ENCODE peak calls at places on chromosome 5, in seven cellular contexts. One of them, this sample, is unnamed. For H3K27me3, the result is how much of the 10 kb centered on the place peaks cover.

GRCh38 chr5:131812371-131813160 is 15.7 kb upstream of the FNIP1 start:
- DNase-seq in H7: no peak
- DNase-seq in Peyer's patch: no peak
- DNase-seq in HCT116: no peak
- DNase-seq in adipocyte: no peak
- DNase-seq in sigmoid colon: no peak
- DNase-seq in CD8-positive, alpha-beta T cell: no peak
- DNase-seq in this sample: no peak

GRCh38 chr5:60206234-60206633 is 312.7 kb upstream of the PDE4D start:
- DNase-seq in Peyer's patch: no peak
- DNase-seq in HCT116: no peak
- DNase-seq in adipocyte: no peak
- DNase-seq in sigmoid colon: no peak
- DNase-seq in CD8-positive, alpha-beta T cell: no peak
- DNase-seq in H7: no peak
- DNase-seq in this sample: no peak

GRCh38 chr5:150517272-150518152 is 9.6 kb downstream of the NDST1 start:
- DNase-seq in Peyer's patch: peak
- DNase-seq in H7: no peak
- DNase-seq in sigmoid colon: no peak
- DNase-seq in HCT116: peak
- DNase-seq in adipocyte: peak
- DNase-seq in CD8-positive, alpha-beta T cell: no peak
- DNase-seq in this sample: peak

GRCh38 chr5:2701592-2701991 is 49.9 kb downstream of the IRX2 start:
- DNase-seq in adipocyte: no peak
- DNase-seq in CD8-positive, alpha-beta T cell: no peak
- DNase-seq in sigmoid colon: peak
- DNase-seq in HCT116: no peak
- DNase-seq in H7: peak
- DNase-seq in Peyer's patch: no peak
- DNase-seq in this sample: no peak

GRCh38 chr5:133885566-133885965 is 82.9 kb downstream of the C5orf15 start:
- DNase-seq in sigmoid colon: peak
- DNase-seq in Peyer's patch: peak
- DNase-seq in H7: no peak
- DNase-seq in adipocyte: no peak
- DNase-seq in CD8-positive, alpha-beta T cell: no peak
- DNase-seq in HCT116: no peak
- DNase-seq in this sample: no peak

GRCh38 chr5:91727452-91727851 is 344.3 kb upstream of the ARRDC3 start:
- DNase-seq in Peyer's patch: no peak
- DNase-seq in CD8-positive, alpha-beta T cell: no peak
- DNase-seq in HCT116: no peak
- DNase-seq in adipocyte: no peak
- DNase-seq in H7: no peak
- DNase-seq in sigmoid colon: no peak
- DNase-seq in this sample: no peak

GRCh38 chr5:3828761-3829160 is 233.1 kb downstream of the IRX1 start:
- DNase-seq in sigmoid colon: no peak
- DNase-seq in H7: peak
- DNase-seq in CD8-positive, alpha-beta T cell: no peak
- DNase-seq in adipocyte: no peak
- DNase-seq in Peyer's patch: no peak
- DNase-seq in HCT116: no peak
- DNase-seq in this sample: no peak

GRCh38 chr5:14206028-14206725 is 63.0 kb downstream of the TRIO start:
- DNase-seq in H7: no peak
- DNase-seq in sigmoid colon: no peak
- DNase-seq in Peyer's patch: no peak
- DNase-seq in CD8-positive, alpha-beta T cell: no peak
- DNase-seq in adipocyte: no peak
- DNase-seq in HCT116: no peak
- DNase-seq in this sample: no peak

GRCh38 chr5:71576241-71576640 is 10.9 kb upstream of the MCCC2 start:
- DNase-seq in CD8-positive, alpha-beta T cell: no peak
- DNase-seq in adipocyte: no peak
- DNase-seq in H7: no peak
- DNase-seq in HCT116: no peak
- DNase-seq in sigmoid colon: no peak
- DNase-seq in Peyer's patch: no peak
- DNase-seq in this sample: no peak

GRCh38 chr5:37996918-37997317 is 157.1 kb upstream of the GDNF start:
- DNase-seq in H7: no peak
- DNase-seq in CD8-positive, alpha-beta T cell: no peak
- DNase-seq in sigmoid colon: no peak
- DNase-seq in adipocyte: no peak
- DNase-seq in Peyer's patch: no peak
- DNase-seq in HCT116: no peak
- DNase-seq in this sample: no peak

GRCh38 chr5:7851617-7852289 is 820 bp upstream of the CFAP90 start:
- DNase-seq in HCT116: no peak
- DNase-seq in CD8-positive, alpha-beta T cell: no peak
- DNase-seq in sigmoid colon: no peak
- DNase-seq in adipocyte: no peak
- DNase-seq in Peyer's patch: no peak
- DNase-seq in H7: no peak
- DNase-seq in this sample: no peak

GRCh38 chr5:12795333-12795663 is 891.1 kb upstream of the CTNND2 start:
- DNase-seq in H7: peak
- DNase-seq in adipocyte: no peak
- DNase-seq in HCT116: no peak
- DNase-seq in CD8-positive, alpha-beta T cell: no peak
- DNase-seq in sigmoid colon: no peak
- DNase-seq in Peyer's patch: no peak
- DNase-seq in this sample: no peak

GRCh38 chr5:143063175-143063970 is 293.2 kb downstream of the ARHGAP26 start:
- DNase-seq in H7: no peak
- DNase-seq in HCT116: no peak
- DNase-seq in sigmoid colon: peak
- DNase-seq in adipocyte: no peak
- DNase-seq in CD8-positive, alpha-beta T cell: no peak
- DNase-seq in Peyer's patch: no peak
- DNase-seq in this sample: peak

GRCh38 chr5:126864042-126864688 is 87.2 kb downstream of the LMNB1 start:
- DNase-seq in H7: peak
- DNase-seq in sigmoid colon: no peak
- DNase-seq in HCT116: no peak
- DNase-seq in Peyer's patch: no peak
- DNase-seq in adipocyte: no peak
- DNase-seq in CD8-positive, alpha-beta T cell: no peak
- DNase-seq in this sample: no peak

GRCh38 chr5:143635888-143636287 is 176.1 kb upstream of the HMHB1 start:
- DNase-seq in Peyer's patch: no peak
- DNase-seq in H7: no peak
- DNase-seq in adipocyte: no peak
- DNase-seq in HCT116: no peak
- DNase-seq in sigmoid colon: no peak
- DNase-seq in CD8-positive, alpha-beta T cell: no peak
- DNase-seq in this sample: no peak

GRCh38 chr5:159441441-159441840 is 111.2 kb upstream of the IL12B start:
- DNase-seq in Peyer's patch: no peak
- DNase-seq in sigmoid colon: no peak
- DNase-seq in H7: peak
- DNase-seq in HCT116: peak
- DNase-seq in adipocyte: no peak
- DNase-seq in CD8-positive, alpha-beta T cell: no peak
- DNase-seq in this sample: no peak

GRCh38 chr5:103513696-103514095 is 48.9 kb downstream of the NUDT12 start:
- DNase-seq in adipocyte: no peak
- DNase-seq in sigmoid colon: no peak
- DNase-seq in H7: no peak
- DNase-seq in CD8-positive, alpha-beta T cell: no peak
- DNase-seq in HCT116: no peak
- DNase-seq in Peyer's patch: no peak
- DNase-seq in this sample: no peak

GRCh38 chr5:132472431-132472830 is 18.1 kb downstream of the IRF1 start:
- DNase-seq in CD8-positive, alpha-beta T cell: no peak
- DNase-seq in H7: no peak
- DNase-seq in Peyer's patch: peak
- DNase-seq in adipocyte: no peak
- DNase-seq in sigmoid colon: peak
- DNase-seq in HCT116: no peak
- DNase-seq in this sample: peak

GRCh38 chr5:162496080-162496808 is 428.7 kb downstream of the GABRG2 start:
- DNase-seq in adipocyte: no peak
- DNase-seq in HCT116: no peak
- DNase-seq in CD8-positive, alpha-beta T cell: no peak
- DNase-seq in sigmoid colon: no peak
- DNase-seq in Peyer's patch: no peak
- DNase-seq in H7: no peak
- DNase-seq in this sample: no peak

GRCh38 chr5:87434461-87434860 is 21.7 kb upstream of the CCNH start:
- DNase-seq in CD8-positive, alpha-beta T cell: no peak
- DNase-seq in HCT116: no peak
- DNase-seq in Peyer's patch: no peak
- DNase-seq in sigmoid colon: no peak
- DNase-seq in H7: no peak
- DNase-seq in adipocyte: no peak
- DNase-seq in this sample: no peak

GRCh38 chr5:60505373-60505772 is 194.6 kb downstream of the DEPDC1B start:
- DNase-seq in Peyer's patch: no peak
- DNase-seq in HCT116: no peak
- DNase-seq in H7: no peak
- DNase-seq in adipocyte: no peak
- DNase-seq in CD8-positive, alpha-beta T cell: no peak
- DNase-seq in sigmoid colon: no peak
- DNase-seq in this sample: no peak

GRCh38 chr5:149429839-149430721 is 51.0 kb upstream of the IL17B start:
- DNase-seq in H7: peak
- DNase-seq in Peyer's patch: no peak
- DNase-seq in adipocyte: no peak
- DNase-seq in CD8-positive, alpha-beta T cell: no peak
- DNase-seq in HCT116: peak
- DNase-seq in sigmoid colon: peak
- DNase-seq in this sample: peak

GRCh38 chr5:11619339-11620028 is 284.8 kb downstream of the CTNND2 start:
- DNase-seq in sigmoid colon: no peak
- DNase-seq in H7: no peak
- DNase-seq in adipocyte: no peak
- DNase-seq in Peyer's patch: no peak
- DNase-seq in HCT116: no peak
- DNase-seq in CD8-positive, alpha-beta T cell: no peak
- DNase-seq in this sample: no peak

GRCh38 chr5:55601209-55601618 is 66.5 kb upstream of the PLPP1 start:
- DNase-seq in H7: no peak
- DNase-seq in CD8-positive, alpha-beta T cell: no peak
- DNase-seq in HCT116: no peak
- DNase-seq in Peyer's patch: peak
- DNase-seq in adipocyte: peak
- DNase-seq in sigmoid colon: peak
- DNase-seq in this sample: peak

GRCh38 chr5:158058208-158058607 is 199.3 kb upstream of the CLINT1 start:
- DNase-seq in H7: no peak
- DNase-seq in HCT116: no peak
- DNase-seq in Peyer's patch: no peak
- DNase-seq in adipocyte: no peak
- DNase-seq in CD8-positive, alpha-beta T cell: no peak
- DNase-seq in sigmoid colon: no peak
- DNase-seq in this sample: no peak

GRCh38 chr5:79829260-79829659 is 139.6 kb downstream of the CMYA5 start:
- DNase-seq in Peyer's patch: no peak
- DNase-seq in CD8-positive, alpha-beta T cell: no peak
- DNase-seq in HCT116: no peak
- DNase-seq in H7: peak
- DNase-seq in adipocyte: no peak
- DNase-seq in sigmoid colon: no peak
- DNase-seq in this sample: no peak

GRCh38 chr5:75047356-75047755 is 5.0 kb downstream of the GCNT4 start:
- DNase-seq in adipocyte: no peak
- DNase-seq in CD8-positive, alpha-beta T cell: no peak
- DNase-seq in HCT116: no peak
- DNase-seq in sigmoid colon: no peak
- DNase-seq in Peyer's patch: no peak
- DNase-seq in H7: no peak
- DNase-seq in this sample: no peak

GRCh38 chr5:75050415-75050814 is 1.9 kb downstream of the GCNT4 start:
- DNase-seq in H7: peak
- DNase-seq in CD8-positive, alpha-beta T cell: peak
- DNase-seq in Peyer's patch: no peak
- DNase-seq in sigmoid colon: no peak
- DNase-seq in HCT116: no peak
- DNase-seq in adipocyte: peak
- DNase-seq in this sample: no peak

GRCh38 chr5:75048457-75048953 is 3.9 kb downstream of the GCNT4 start:
- DNase-seq in Peyer's patch: no peak
- DNase-seq in adipocyte: peak
- DNase-seq in sigmoid colon: no peak
- DNase-seq in CD8-positive, alpha-beta T cell: no peak
- DNase-seq in H7: no peak
- DNase-seq in HCT116: no peak
- DNase-seq in this sample: no peak

GRCh38 chr5:75051217-75051751 is 1.1 kb downstream of the GCNT4 start:
- DNase-seq in H7: no peak
- DNase-seq in sigmoid colon: no peak
- DNase-seq in adipocyte: peak
- DNase-seq in CD8-positive, alpha-beta T cell: peak
- DNase-seq in Peyer's patch: peak
- DNase-seq in HCT116: no peak
- DNase-seq in this sample: no peak

GRCh38 chr5:75049581-75050274 is 2.6 kb downstream of the GCNT4 start:
- DNase-seq in adipocyte: peak
- DNase-seq in H7: peak
- DNase-seq in HCT116: peak
- DNase-seq in CD8-positive, alpha-beta T cell: peak
- DNase-seq in Peyer's patch: peak
- DNase-seq in sigmoid colon: no peak
- DNase-seq in this sample: peak
- H3K27me3 ChIP-seq in adipocyte: under half
- H3K27me3 ChIP-seq in H7: under half
- H3K27me3 ChIP-seq in HCT116: under half
- H3K27me3 ChIP-seq in CD8-positive, alpha-beta T cell: under half
- H3K27me3 ChIP-seq in Peyer's patch: under half
- H3K27me3 ChIP-seq in sigmoid colon: under half
- H3K27me3 ChIP-seq in this sample: under half

GRCh38 chr5:176620333-176620981 is 9.9 kb downstream of the SNCB start:
- DNase-seq in Peyer's patch: no peak
- DNase-seq in CD8-positive, alpha-beta T cell: no peak
- DNase-seq in H7: peak
- DNase-seq in adipocyte: peak
- DNase-seq in HCT116: no peak
- DNase-seq in sigmoid colon: no peak
- DNase-seq in this sample: no peak
- H3K27me3 ChIP-seq in Peyer's patch: under half
- H3K27me3 ChIP-seq in CD8-positive, alpha-beta T cell: under half
- H3K27me3 ChIP-seq in H7: under half
- H3K27me3 ChIP-seq in adipocyte: under half
- H3K27me3 ChIP-seq in HCT116: under half
- H3K27me3 ChIP-seq in sigmoid colon: under half
- H3K27me3 ChIP-seq in this sample: under half

GRCh38 chr5:76952795-76953536 is at the start of gene CRHBP:
- DNase-seq in CD8-positive, alpha-beta T cell: no peak
- DNase-seq in sigmoid colon: no peak
- DNase-seq in Peyer's patch: no peak
- DNase-seq in H7: peak
- DNase-seq in adipocyte: no peak
- DNase-seq in HCT116: no peak
- DNase-seq in this sample: no peak
- H3K27me3 ChIP-seq in CD8-positive, alpha-beta T cell: under half
- H3K27me3 ChIP-seq in sigmoid colon: under half
- H3K27me3 ChIP-seq in Peyer's patch: under half
- H3K27me3 ChIP-seq in H7: under half
- H3K27me3 ChIP-seq in adipocyte: under half
- H3K27me3 ChIP-seq in HCT116: under half
- H3K27me3 ChIP-seq in this sample: under half

GRCh38 chr5:83474986-83475385 is 3.4 kb downstream of the VCAN start:
- DNase-seq in CD8-positive, alpha-beta T cell: no peak
- DNase-seq in Peyer's patch: no peak
- DNase-seq in HCT116: no peak
- DNase-seq in sigmoid colon: no peak
- DNase-seq in H7: peak
- DNase-seq in adipocyte: peak
- DNase-seq in this sample: no peak
- H3K27me3 ChIP-seq in CD8-positive, alpha-beta T cell: under half
- H3K27me3 ChIP-seq in Peyer's patch: under half
- H3K27me3 ChIP-seq in HCT116: under half
- H3K27me3 ChIP-seq in sigmoid colon: under half
- H3K27me3 ChIP-seq in H7: under half
- H3K27me3 ChIP-seq in adipocyte: under half
- H3K27me3 ChIP-seq in this sample: under half